ENCODE peak calls at places on chromosomes 5 and 9, in five cellular contexts. D is HEK293T; Y is stimulated activated CD4-positive, alpha-beta T cell treated with anti-CD3 and anti-CD28 coated beads, Interleukin-1b, Interleukin-23, amount 100 ng/mL, for 4 hours; R is ELF-1; L is NCI-H510A. S is an unnamed sample.

GRCh38 chr9:69173891-69174644 is at the start of gene TJP2:
- DNase-seq in D (peak; percentile 70), L (no peak), R (peak; percentile 69), Y (peak; percentile 42), S (no peak)

GRCh38 chr9:1231998-1232919 is 182.1 kb downstream of the DMRT2 start:
- DNase-seq in R (no peak), Y (no peak), D (no peak), L (no peak), S (peak; percentile 66)

GRCh38 chr5:149450199-149450598 is 71.1 kb upstream of the IL17B start:
- DNase-seq in Y (no peak), R (no peak), L (no peak), D (no peak), S (no peak)

GRCh38 chr9:68739631-68740174 is 34.7 kb downstream of the PIP5K1B start:
- DNase-seq in R (no peak), L (no peak), Y (no peak), D (no peak), S (no peak)

GRCh38 chr5:72436796-72437471 is 70.3 kb downstream of the ZNF366 start:
- DNase-seq in R (no peak), Y (no peak), L (no peak), D (no peak), S (no peak)

GRCh38 chr9:27566118-27566517 is 7.2 kb downstream of the C9orf72 start:
- DNase-seq in R (no peak), Y (no peak), D (no peak), L (no peak), S (no peak)

GRCh38 chr5:32827981-32828380 is 116.9 kb downstream of the NPR3 start:
- DNase-seq in R (no peak), D (no peak), Y (no peak), L (no peak), S (no peak)

GRCh38 chr9:2125909-2126308 is 110.8 kb downstream of the SMARCA2 start:
- DNase-seq in D (no peak), R (no peak), L (no peak), Y (no peak), S (no peak)

GRCh38 chr5:130290219-130290618 is 386.0 kb downstream of the CHSY3 start:
- DNase-seq in Y (no peak), D (no peak), R (no peak), L (no peak), S (no peak)

GRCh38 chr5:79961731-79962579 is 29.1 kb downstream of the MTX3 start:
- DNase-seq in R (peak; percentile 20), L (no peak), Y (no peak), D (no peak), S (no peak)

GRCh38 chr5:133321833-133322420 is 270.1 kb downstream of the HSPA4 start:
- DNase-seq in L (no peak), D (no peak), R (no peak), Y (peak; percentile 7), S (no peak)

GRCh38 chr9:5633243-5633642 is 4.3 kb downstream of the RIC1 start:
- DNase-seq in D (no peak), R (no peak), L (no peak), Y (no peak), S (peak; percentile 34)

GRCh38 chr5:42715791-42716190 is 40.8 kb upstream of the CCDC152 start:
- DNase-seq in D (no peak), Y (no peak), R (no peak), L (no peak), S (no peak)

GRCh38 chr5:178589180-178590140 is 733 bp downstream of the COL23A1 start:
- DNase-seq in Y (no peak), D (peak; percentile 69), R (peak; percentile 50), L (no peak), S (no peak)

S was measured in A549.